ENCODE peak calls at places on chromosomes 5 and 9, in seven cellular contexts. R is CD8-positive, alpha-beta memory T cell; C is psoas muscle; S is uterus; E is stomach; Q is neuronal stem cell; V is CD8-positive, alpha-beta T cell. I is an unnamed sample. For H3K4me1 and H3K9me3, the result is how much of the 10 kb centered on the place peaks cover.

GRCh38 chr5:125551797-125552196 is 805.4 kb upstream of the ZNF608 start:
- DNase-seq in R (no peak), C (no peak), S (no peak), E (no peak), Q (no peak), V (no peak), I (no peak)

GRCh38 chr9:91298304-91298703 is 63.4 kb downstream of the AUH start:
- DNase-seq in R (no peak), C (no peak), S (no peak), E (no peak), Q (no peak), V (no peak), I (no peak)

GRCh38 chr9:133604856-133605255 is 4.3 kb downstream of the FAM163B start:
- DNase-seq in R (no peak), C (no peak), S (no peak), E (no peak), Q (no peak), V (no peak), I (no peak)

GRCh38 chr5:137836997-137837396 is 30.7 kb upstream of the MYOT start:
- DNase-seq in R (no peak), C (no peak), S (no peak), E (no peak), Q (no peak), V (no peak), I (no peak)

GRCh38 chr5:3217114-3217513 is 378.5 kb upstream of the IRX1 start:
- DNase-seq in R (no peak), C (no peak), S (no peak), E (peak), Q (no peak), V (no peak), I (no peak)

GRCh38 chr5:89936576-89936975 is 473.0 kb downstream of the CETN3 start:
- DNase-seq in R (no peak), C (no peak), S (no peak), E (no peak), Q (no peak), V (no peak), I (no peak)

GRCh38 chr5:133681896-133682295 is 69.6 kb upstream of the FSTL4 start:
- DNase-seq in R (no peak), C (no peak), S (no peak), E (peak), Q (no peak), V (peak), I (no peak)

GRCh38 chr5:144697847-144698262 is 527.2 kb downstream of the KCTD16 start:
- DNase-seq in R (no peak), C (no peak), S (no peak), E (no peak), Q (no peak), V (no peak), I (no peak)

GRCh38 chr5:52804978-52805377 is 17.3 kb downstream of the ITGA1 start:
- DNase-seq in R (no peak), C (no peak), S (no peak), E (no peak), Q (no peak), V (no peak), I (no peak)

GRCh38 chr5:170565077-170565476 is 61.3 kb downstream of the KCNIP1 start:
- DNase-seq in R (no peak), C (no peak), S (no peak), E (no peak), Q (no peak), V (peak), I (no peak)

GRCh38 chr5:76715734-76716455 is at the start of gene F2R:
- DNase-seq in R (peak), C (peak), S (peak), E (peak), Q (peak), V (peak), I (peak)

GRCh38 chr5:39062530-39062929 is 11.7 kb downstream of the RICTOR start:
- DNase-seq in R (no peak), C (no peak), S (no peak), E (no peak), Q (no peak), V (no peak), I (no peak)

GRCh38 chr9:3887121-3887797 is 361.5 kb upstream of the RFX3 start:
- DNase-seq in R (no peak), C (no peak), S (no peak), E (no peak), Q (no peak), V (no peak), I (no peak)

GRCh38 chr5:73274870-73275756 is 102.1 kb downstream of the TMEM174 start:
- DNase-seq in R (no peak), C (peak), S (no peak), E (no peak), Q (no peak), V (no peak), I (peak)

GRCh38 chr5:56816546-56817081 is 1.3 kb downstream of the MAP3K1 start:
- DNase-seq in R (peak), C (peak), S (peak), E (peak), Q (peak), V (peak), I (peak)

GRCh38 chr9:68619636-68620035 is 79.0 kb upstream of the TMEM252 start:
- DNase-seq in R (no peak), C (no peak), S (no peak), E (no peak), Q (no peak), V (no peak), I (no peak)

GRCh38 chr5:21847300-21847699 is 1005.8 kb downstream of the CDH12 start:
- DNase-seq in R (no peak), C (no peak), S (no peak), E (no peak), Q (no peak), V (no peak), I (no peak)

GRCh38 chr5:155878991-155879575 is 447.9 kb upstream of the SGCD start:
- DNase-seq in R (no peak), C (no peak), S (no peak), E (no peak), Q (no peak), V (no peak), I (no peak)

GRCh38 chr9:7756088-7756487 is 43.5 kb downstream of the DMAC1 start:
- DNase-seq in R (no peak), C (no peak), S (no peak), E (no peak), Q (no peak), V (no peak), I (no peak)

GRCh38 chr5:127762412-127762811 is 59.2 kb downstream of the CCDC192 start:
- DNase-seq in R (no peak), C (no peak), S (no peak), E (no peak), Q (no peak), V (no peak), I (no peak)

GRCh38 chr5:78626009-78626571 is 22.5 kb downstream of the LHFPL2 start:
- DNase-seq in R (no peak), C (no peak), S (no peak), E (no peak), Q (no peak), V (no peak), I (no peak)

GRCh38 chr5:179792612-179793469 is 945 bp upstream of the LTC4S start:
- DNase-seq in R (no peak), C (no peak), S (no peak), E (no peak), Q (no peak), V (no peak), I (peak)

GRCh38 chr9:134670042-134670525 is 28.5 kb downstream of the COL5A1 start:
- DNase-seq in R (no peak), C (no peak), S (no peak), E (no peak), Q (no peak), V (no peak), I (no peak)

GRCh38 chr5:34517249-34517648 is 138.9 kb upstream of the RAI14 start:
- DNase-seq in R (no peak), C (no peak), S (no peak), E (no peak), Q (no peak), V (no peak), I (no peak)

GRCh38 chr5:60526336-60526875 is 173.6 kb downstream of the DEPDC1B start:
- DNase-seq in R (no peak), C (no peak), S (no peak), E (no peak), Q (no peak), V (no peak), I (no peak)

GRCh38 chr5:24364711-24365110 is 280.1 kb downstream of the CDH10 start:
- DNase-seq in R (no peak), C (no peak), S (no peak), E (no peak), Q (no peak), V (no peak), I (peak)

GRCh38 chr9:93125331-93125894 is 8.6 kb downstream of the NINJ1 start:
- DNase-seq in R (no peak), C (no peak), S (peak), E (no peak), Q (no peak), V (no peak), I (peak)

GRCh38 chr5:1298067-1298551 is 3.2 kb upstream of the TERT start:
- DNase-seq in R (no peak), C (no peak), S (no peak), E (peak), Q (no peak), V (peak), I (peak)

DNA sequence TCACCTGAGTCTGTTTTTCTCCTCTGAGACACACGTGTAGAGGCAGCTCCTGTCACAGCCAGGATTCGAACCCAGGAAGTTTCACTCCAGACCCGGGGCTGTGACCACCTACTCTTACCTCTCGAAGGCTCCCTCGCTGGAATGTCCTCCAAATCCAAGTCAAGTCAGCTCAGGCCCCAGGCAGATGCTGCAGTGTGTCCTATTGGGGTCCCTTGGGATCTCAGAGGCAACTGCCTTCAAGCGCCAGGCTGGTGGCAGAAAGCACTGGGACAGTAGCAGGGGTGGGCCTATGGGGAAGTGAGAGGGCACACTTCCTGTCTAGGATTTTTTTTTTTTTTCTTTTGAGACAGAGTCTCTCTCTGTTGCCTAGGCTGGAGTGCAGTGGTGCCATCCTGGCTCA is 762 bp upstream of the ST6GALNAC4 start:
- DNase-seq in R (no peak), C (no peak), S (no peak), E (no peak), Q (no peak), V (no peak), I (peak)
- H3K4me1 ChIP-seq in R (half or more), C (under half), S (under half), E (half or more), Q (under half), V (under half), I (under half)

DNA sequence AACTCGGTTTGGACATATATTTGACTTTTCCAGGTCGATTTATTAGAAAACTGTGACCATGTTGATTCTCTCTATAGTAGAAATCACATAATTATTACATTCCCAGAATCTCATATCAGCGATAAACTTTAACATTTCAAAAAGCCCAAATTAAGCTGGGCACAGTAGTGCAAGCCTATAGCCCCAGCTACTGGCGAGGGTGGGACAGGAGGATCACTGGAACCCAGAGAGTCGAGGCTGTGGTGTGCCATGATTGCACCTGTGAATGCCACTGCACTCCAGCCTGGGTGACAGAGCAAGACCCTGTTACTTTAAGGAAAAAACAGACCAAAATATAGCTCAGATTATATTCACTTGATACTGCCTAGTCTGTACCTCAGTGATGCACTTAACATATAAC is 128.9 kb downstream of the CPLANE1 start:
- DNase-seq in R (no peak), C (no peak), S (no peak), E (no peak), Q (no peak), V (no peak), I (no peak)
- H3K4me3 ChIP-seq in R (no peak), C (no peak), S (no peak), E (no peak), Q (no peak), V (no peak), I (no peak)

GRCh38 chr5:141298376-141298775 is 5.5 kb downstream of the SLC25A2 start:
- DNase-seq in R (no peak), C (no peak), S (no peak), E (no peak), Q (no peak), V (no peak), I (no peak)
- H3K9me3 ChIP-seq in R (under half), C (under half), S (under half), E (half or more), Q (under half), V (under half), I (under half)

GRCh38 chr9:136225366-136225747 is 20.3 kb downstream of the QSOX2 start:
- DNase-seq in R (no peak), C (no peak), S (no peak), E (no peak), Q (no peak), V (no peak), I (no peak)

GRCh38 chr9:136229096-136230065 is 16.2 kb downstream of the QSOX2 start:
- DNase-seq in R (no peak), C (no peak), S (no peak), E (no peak), Q (no peak), V (no peak), I (peak)

GRCh38 chr9:136228107-136228875 is 17.3 kb downstream of the QSOX2 start:
- DNase-seq in R (no peak), C (no peak), S (no peak), E (no peak), Q (no peak), V (no peak), I (no peak)

GRCh38 chr9:136225748-136226679 is 19.6 kb downstream of the QSOX2 start:
- DNase-seq in R (peak), C (peak), S (no peak), E (peak), Q (peak), V (peak), I (peak)

GRCh38 chr9:136226680-136227410 is 18.8 kb downstream of the QSOX2 start:
- DNase-seq in R (no peak), C (no peak), S (no peak), E (no peak), Q (no peak), V (no peak), I (peak)
- H3K4me1 ChIP-seq in R (under half), C (under half), S (under half), E (under half), Q (under half), V (under half), I (under half)

DNA sequence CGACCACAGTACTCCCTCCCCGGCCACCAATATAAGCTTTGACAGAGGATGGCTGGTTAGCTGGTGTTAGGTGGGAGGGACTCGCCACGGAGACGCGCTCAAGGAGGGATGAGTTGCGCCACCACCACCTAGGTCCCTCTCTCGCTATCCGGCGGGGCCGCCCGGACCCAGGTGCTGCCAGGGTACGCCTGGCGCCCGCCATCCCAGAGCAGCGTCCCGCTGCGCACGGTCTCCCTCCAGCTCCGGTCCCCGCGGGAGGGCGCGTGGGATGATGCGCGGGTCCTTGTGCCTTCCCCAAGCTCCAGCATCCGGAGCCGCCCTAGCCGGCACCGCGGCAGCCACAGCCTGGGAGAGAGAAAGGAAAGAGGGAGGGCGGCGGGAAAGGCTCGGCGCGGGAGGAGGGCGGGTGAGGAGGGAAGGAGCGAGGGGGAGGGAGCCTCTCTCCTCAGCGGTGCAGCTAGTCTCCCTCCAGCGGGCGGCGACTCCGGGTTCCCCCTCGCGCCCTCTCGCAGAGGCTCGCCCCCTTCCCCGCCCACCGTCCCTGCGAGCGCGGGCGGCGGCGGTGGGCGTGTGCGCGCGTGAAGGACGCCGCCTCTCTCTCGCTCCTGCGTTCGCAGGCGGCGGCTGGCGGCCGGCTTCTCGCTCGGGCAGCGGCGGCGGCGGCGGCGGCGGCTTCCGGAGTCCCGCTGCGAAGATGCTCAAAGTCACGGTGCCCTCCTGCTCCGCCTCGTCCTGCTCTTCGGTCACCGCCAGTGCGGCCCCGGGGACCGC is at the start of gene CAMK4:
- DNase-seq in R (peak), C (peak), S (peak), E (peak), Q (peak), V (peak), I (peak)
- H3K4me3 ChIP-seq in R (peak), C (peak), S (peak), E (peak), Q (peak), V (peak), I (peak)

GRCh38 chr5:44983006-44983405 is 174.3 kb downstream of the MRPS30 start:
- DNase-seq in R (no peak), C (no peak), S (no peak), E (no peak), Q (peak), V (no peak), I (no peak)

GRCh38 chr5:44981708-44982107 is 173.0 kb downstream of the MRPS30 start:
- DNase-seq in R (no peak), C (no peak), S (no peak), E (no peak), Q (no peak), V (no peak), I (no peak)

GRCh38 chr5:44991693-44992092 is 182.9 kb downstream of the MRPS30 start:
- DNase-seq in R (no peak), C (no peak), S (no peak), E (no peak), Q (no peak), V (no peak), I (no peak)

GRCh38 chr5:44987026-44987425 is 178.3 kb downstream of the MRPS30 start:
- DNase-seq in R (no peak), C (no peak), S (no peak), E (no peak), Q (no peak), V (no peak), I (no peak)
- H3K9me3 ChIP-seq in R (under half), C (under half), S (under half), E (half or more), Q (under half), V (under half), I (under half)

GRCh38 chr9:125241863-125242739 is 958 bp upstream of the HSPA5 start:
- DNase-seq in R (no peak), C (peak), S (no peak), E (peak), Q (no peak), V (no peak), I (peak)

GRCh38 chr9:125240649-125240999 is 519 bp downstream of the HSPA5 start:
- DNase-seq in R (peak), C (peak), S (peak), E (peak), Q (peak), V (no peak), I (no peak)

GRCh38 chr9:125239631-125240597 is 1.2 kb downstream of the HSPA5 start:
- DNase-seq in R (no peak), C (no peak), S (no peak), E (no peak), Q (no peak), V (no peak), I (no peak)

GRCh38 chr9:125238915-125239446 is 2.2 kb downstream of the HSPA5 start:
- DNase-seq in R (no peak), C (no peak), S (no peak), E (no peak), Q (no peak), V (no peak), I (no peak)

GRCh38 chr9:125241000-125241862 is at the start of gene HSPA5:
- DNase-seq in R (peak), C (peak), S (peak), E (peak), Q (peak), V (peak), I (peak)
- H3K4me1 ChIP-seq in R (half or more), C (under half), S (under half), E (under half), Q (under half), V (under half), I (under half)